ENCODE peak calls at places on chromosomes 1 and 21, in seven cellular contexts. One of them, this sample, is unnamed.

GRCh38 chr1:226708342-226708780 is 30.7 kb downstream of the ITPKB start:
- DNase-seq in DND-41: no peak
- DNase-seq in dorsolateral prefrontal cortex: no peak
- DNase-seq in PC-3: peak
- DNase-seq in cardiac fibroblast: peak
- DNase-seq in epithelial cell of esophagus: peak
- DNase-seq in ovary: no peak
- DNase-seq in this sample: no peak

GRCh38 chr1:224637510-224637909 is 21.4 kb downstream of the CNIH3 start:
- DNase-seq in DND-41: no peak
- DNase-seq in dorsolateral prefrontal cortex: no peak
- DNase-seq in PC-3: peak
- DNase-seq in cardiac fibroblast: peak
- DNase-seq in epithelial cell of esophagus: peak
- DNase-seq in ovary: no peak
- DNase-seq in this sample: no peak

GRCh38 chr1:216310776-216311175 is 112.5 kb downstream of the USH2A start:
- DNase-seq in DND-41: no peak
- DNase-seq in dorsolateral prefrontal cortex: no peak
- DNase-seq in PC-3: peak
- DNase-seq in cardiac fibroblast: peak
- DNase-seq in epithelial cell of esophagus: peak
- DNase-seq in ovary: no peak
- DNase-seq in this sample: peak

GRCh38 chr1:194710671-194711070 is 1524.3 kb upstream of the B3GALT2 start:
- DNase-seq in DND-41: no peak
- DNase-seq in dorsolateral prefrontal cortex: no peak
- DNase-seq in PC-3: no peak
- DNase-seq in cardiac fibroblast: no peak
- DNase-seq in epithelial cell of esophagus: no peak
- DNase-seq in ovary: no peak
- DNase-seq in this sample: no peak

GRCh38 chr1:98924971-98925370 is 79.7 kb downstream of the PLPPR5 start:
- DNase-seq in DND-41: no peak
- DNase-seq in dorsolateral prefrontal cortex: no peak
- DNase-seq in PC-3: peak
- DNase-seq in cardiac fibroblast: no peak
- DNase-seq in epithelial cell of esophagus: no peak
- DNase-seq in ovary: no peak
- DNase-seq in this sample: no peak

GRCh38 chr1:21065851-21066250 is 110.8 kb downstream of the EIF4G3 start:
- DNase-seq in DND-41: no peak
- DNase-seq in dorsolateral prefrontal cortex: no peak
- DNase-seq in PC-3: no peak
- DNase-seq in cardiac fibroblast: no peak
- DNase-seq in epithelial cell of esophagus: no peak
- DNase-seq in ovary: no peak
- DNase-seq in this sample: no peak

GRCh38 chr1:116179398-116179797 is 68.2 kb downstream of the MAB21L3 start:
- DNase-seq in DND-41: no peak
- DNase-seq in dorsolateral prefrontal cortex: no peak
- DNase-seq in PC-3: no peak
- DNase-seq in cardiac fibroblast: no peak
- DNase-seq in epithelial cell of esophagus: no peak
- DNase-seq in ovary: no peak
- DNase-seq in this sample: no peak

GRCh38 chr1:27161594-27161993 is 6.7 kb upstream of the SLC9A1 start:
- DNase-seq in DND-41: no peak
- DNase-seq in dorsolateral prefrontal cortex: no peak
- DNase-seq in PC-3: peak
- DNase-seq in cardiac fibroblast: no peak
- DNase-seq in epithelial cell of esophagus: peak
- DNase-seq in ovary: no peak
- DNase-seq in this sample: peak

GRCh38 chr1:225766967-225767413 is 10.6 kb upstream of the SRP9 start:
- DNase-seq in DND-41: no peak
- DNase-seq in dorsolateral prefrontal cortex: no peak
- DNase-seq in PC-3: peak
- DNase-seq in cardiac fibroblast: peak
- DNase-seq in epithelial cell of esophagus: peak
- DNase-seq in ovary: peak
- DNase-seq in this sample: no peak

GRCh38 chr1:178931843-178932551 is 61.1 kb upstream of the ANGPTL1 start:
- DNase-seq in DND-41: no peak
- DNase-seq in dorsolateral prefrontal cortex: no peak
- DNase-seq in PC-3: no peak
- DNase-seq in cardiac fibroblast: peak
- DNase-seq in epithelial cell of esophagus: peak
- DNase-seq in ovary: peak
- DNase-seq in this sample: no peak

GRCh38 chr21:36516271-36516670 is 36.3 kb upstream of the CLDN14 start:
- DNase-seq in DND-41: no peak
- DNase-seq in dorsolateral prefrontal cortex: no peak
- DNase-seq in PC-3: no peak
- DNase-seq in cardiac fibroblast: no peak
- DNase-seq in epithelial cell of esophagus: no peak
- DNase-seq in ovary: no peak
- DNase-seq in this sample: peak

GRCh38 chr21:18517905-18518566 is 114.5 kb upstream of the TMPRSS15 start:
- DNase-seq in DND-41: no peak
- DNase-seq in dorsolateral prefrontal cortex: no peak
- DNase-seq in PC-3: no peak
- DNase-seq in cardiac fibroblast: no peak
- DNase-seq in epithelial cell of esophagus: no peak
- DNase-seq in ovary: no peak
- DNase-seq in this sample: no peak
- TF ChIP-seq CTCF in DND-41: no peak
- TF ChIP-seq CTCF in dorsolateral prefrontal cortex: no peak
- TF ChIP-seq CTCF in PC-3: no peak
- TF ChIP-seq CTCF in cardiac fibroblast: no peak
- TF ChIP-seq CTCF in epithelial cell of esophagus: no peak
- TF ChIP-seq CTCF in ovary: no peak
- TF ChIP-seq CTCF in this sample: no peak

DNA sequence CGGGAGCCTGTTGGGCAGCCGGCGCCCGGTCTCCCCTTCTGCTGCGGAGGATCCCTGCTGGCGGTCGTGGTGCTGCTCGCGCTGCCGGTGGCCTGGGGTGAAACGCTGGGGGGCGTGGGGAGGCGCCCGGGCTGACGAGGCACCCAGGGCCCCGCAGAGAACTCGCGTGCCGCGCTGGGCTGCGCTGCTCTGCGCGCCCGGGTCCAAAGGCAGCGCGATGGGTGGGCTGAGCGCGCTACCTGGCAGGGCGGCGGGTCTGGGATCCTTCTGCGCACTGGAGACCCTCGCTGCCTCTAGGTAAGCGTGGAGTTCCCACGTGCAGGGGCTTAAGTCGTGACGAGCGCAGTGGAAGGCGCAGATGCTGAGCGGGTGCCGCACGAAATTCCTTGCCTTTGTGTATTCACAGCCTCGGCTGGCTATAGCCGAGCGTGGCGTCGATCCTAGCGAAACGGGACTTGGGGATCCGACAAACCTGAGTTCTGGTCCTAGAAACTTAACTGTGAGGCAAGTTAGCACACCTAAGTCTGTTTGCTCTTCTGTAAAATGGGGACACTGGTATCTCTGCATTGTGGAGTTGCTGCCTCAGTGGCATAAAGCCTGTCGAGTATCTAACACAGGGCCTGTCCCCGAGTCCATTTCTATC is 24.7 kb downstream of the CR1L start:
- DNase-seq in DND-41: no peak
- DNase-seq in dorsolateral prefrontal cortex: no peak
- DNase-seq in PC-3: no peak
- DNase-seq in cardiac fibroblast: no peak
- DNase-seq in epithelial cell of esophagus: no peak
- DNase-seq in ovary: no peak
- DNase-seq in this sample: no peak
- H3K4me3 ChIP-seq in DND-41: no peak
- H3K4me3 ChIP-seq in dorsolateral prefrontal cortex: peak
- H3K4me3 ChIP-seq in PC-3: no peak
- H3K4me3 ChIP-seq in cardiac fibroblast: no peak
- H3K4me3 ChIP-seq in epithelial cell of esophagus: no peak
- H3K4me3 ChIP-seq in ovary: no peak
- H3K4me3 ChIP-seq in this sample: peak

GRCh38 chr1:1163538-1164070 is 10.1 kb upstream of the TTLL10 start:
- DNase-seq in DND-41: no peak
- DNase-seq in dorsolateral prefrontal cortex: no peak
- DNase-seq in PC-3: peak
- DNase-seq in cardiac fibroblast: no peak
- DNase-seq in epithelial cell of esophagus: peak
- DNase-seq in ovary: no peak
- DNase-seq in this sample: no peak
- TF ChIP-seq CTCF in DND-41: no peak
- TF ChIP-seq CTCF in dorsolateral prefrontal cortex: no peak
- TF ChIP-seq CTCF in PC-3: no peak
- TF ChIP-seq CTCF in cardiac fibroblast: no peak
- TF ChIP-seq CTCF in epithelial cell of esophagus: no peak
- TF ChIP-seq CTCF in ovary: no peak
- TF ChIP-seq CTCF in this sample: no peak

GRCh38 chr1:19390166-19390850 is 78.2 kb downstream of the SLC66A1 start:
- DNase-seq in DND-41: no peak
- DNase-seq in dorsolateral prefrontal cortex: no peak
- DNase-seq in PC-3: no peak
- DNase-seq in cardiac fibroblast: no peak
- DNase-seq in epithelial cell of esophagus: no peak
- DNase-seq in ovary: peak
- DNase-seq in this sample: no peak
- H3K4me3 ChIP-seq in DND-41: no peak
- H3K4me3 ChIP-seq in dorsolateral prefrontal cortex: no peak
- H3K4me3 ChIP-seq in PC-3: no peak
- H3K4me3 ChIP-seq in cardiac fibroblast: no peak
- H3K4me3 ChIP-seq in epithelial cell of esophagus: no peak
- H3K4me3 ChIP-seq in ovary: no peak
- H3K4me3 ChIP-seq in this sample: no peak

GRCh38 chr1:63678200-63678599 is 85.0 kb downstream of the PGM1 start:
- DNase-seq in DND-41: no peak
- DNase-seq in dorsolateral prefrontal cortex: no peak
- DNase-seq in PC-3: no peak
- DNase-seq in cardiac fibroblast: no peak
- DNase-seq in epithelial cell of esophagus: no peak
- DNase-seq in ovary: no peak
- DNase-seq in this sample: no peak

GRCh38 chr1:63674865-63675815 is 81.9 kb downstream of the PGM1 start:
- DNase-seq in DND-41: no peak
- DNase-seq in dorsolateral prefrontal cortex: no peak
- DNase-seq in PC-3: no peak
- DNase-seq in cardiac fibroblast: peak
- DNase-seq in epithelial cell of esophagus: no peak
- DNase-seq in ovary: peak
- DNase-seq in this sample: no peak

GRCh38 chr1:63677497-63677896 is 84.3 kb downstream of the PGM1 start:
- DNase-seq in DND-41: no peak
- DNase-seq in dorsolateral prefrontal cortex: no peak
- DNase-seq in PC-3: no peak
- DNase-seq in cardiac fibroblast: no peak
- DNase-seq in epithelial cell of esophagus: no peak
- DNase-seq in ovary: no peak
- DNase-seq in this sample: no peak

GRCh38 chr1:63671514-63671913 is 78.3 kb downstream of the PGM1 start:
- DNase-seq in DND-41: no peak
- DNase-seq in dorsolateral prefrontal cortex: no peak
- DNase-seq in PC-3: peak
- DNase-seq in cardiac fibroblast: no peak
- DNase-seq in epithelial cell of esophagus: no peak
- DNase-seq in ovary: no peak
- DNase-seq in this sample: no peak

GRCh38 chr1:63674238-63674864 is 81.1 kb downstream of the PGM1 start:
- DNase-seq in DND-41: peak
- DNase-seq in dorsolateral prefrontal cortex: no peak
- DNase-seq in PC-3: peak
- DNase-seq in cardiac fibroblast: peak
- DNase-seq in epithelial cell of esophagus: peak
- DNase-seq in ovary: peak
- DNase-seq in this sample: peak
- TF ChIP-seq CTCF in DND-41: peak
- TF ChIP-seq CTCF in dorsolateral prefrontal cortex: peak
- TF ChIP-seq CTCF in PC-3: peak
- TF ChIP-seq CTCF in cardiac fibroblast: peak
- TF ChIP-seq CTCF in epithelial cell of esophagus: peak
- TF ChIP-seq CTCF in ovary: peak
- TF ChIP-seq CTCF in this sample: peak